ENCODE peak calls at places on chromosome 9, in eight cellular contexts. O, X, P, R, E, A, Q and S are unnamed samples. For H3K4me1, the result is how much of the 10 kb centered on the place peaks cover.

GRCh38 chr9:13481274-13481673 is 201.8 kb upstream of the MPDZ start:
- DNase-seq in O (no peak), X (no peak), P (peak), R (no peak), E (no peak), A (no peak), Q (no peak), S (no peak)

GRCh38 chr9:107387401-107387800 is 102.2 kb downstream of the KLF4 start:
- DNase-seq in O (no peak), X (no peak), P (no peak), R (no peak), E (peak), A (no peak), Q (no peak), S (no peak)

GRCh38 chr9:93125331-93125894 is 8.6 kb downstream of the NINJ1 start:
- DNase-seq in O (no peak), X (peak), P (no peak), R (no peak), E (peak), A (peak), Q (peak), S (no peak)

GRCh38 chr9:79015951-79016350 is 555.8 kb upstream of the TLE4 start:
- DNase-seq in O (peak), X (no peak), P (no peak), R (no peak), E (no peak), A (no peak), Q (no peak), S (no peak)

GRCh38 chr9:137750007-137750406 is 127.6 kb upstream of the CACNA1B start:
- DNase-seq in O (no peak), X (no peak), P (no peak), R (no peak), E (no peak), A (no peak), Q (no peak), S (no peak)

GRCh38 chr9:104286792-104287191 is 192.7 kb downstream of the SMC2 start:
- DNase-seq in O (no peak), X (no peak), P (no peak), R (no peak), E (no peak), A (no peak), Q (no peak), S (no peak)

GRCh38 chr9:37798677-37799076 is 1.9 kb upstream of the DCAF10 start:
- DNase-seq in O (no peak), X (no peak), P (no peak), R (no peak), E (no peak), A (no peak), Q (no peak), S (no peak)

GRCh38 chr9:75001719-75002421 is 26.2 kb downstream of the CARNMT1 start:
- DNase-seq in O (peak), X (no peak), P (peak), R (no peak), E (no peak), A (no peak), Q (no peak), S (peak)

GRCh38 chr9:131545003-131545785 is at the start of gene PRRT1B:
- DNase-seq in O (peak), X (no peak), P (peak), R (no peak), E (no peak), A (peak), Q (no peak), S (no peak)

GRCh38 chr9:114275246-114275994 is 47.5 kb upstream of the ORM1 start:
- DNase-seq in O (no peak), X (peak), P (peak), R (no peak), E (peak), A (peak), Q (peak), S (no peak)

GRCh38 chr9:78133751-78134150 is 102.1 kb upstream of the CEP78 start:
- DNase-seq in O (no peak), X (no peak), P (peak), R (no peak), E (no peak), A (no peak), Q (no peak), S (no peak)

GRCh38 chr9:70830618-70831017 is 290.8 kb downstream of the TRPM3 start:
- DNase-seq in O (no peak), X (no peak), P (no peak), R (no peak), E (no peak), A (no peak), Q (no peak), S (peak)

GRCh38 chr9:38216572-38216971 is 147.5 kb upstream of the SHB start:
- DNase-seq in O (no peak), X (no peak), P (no peak), R (no peak), E (no peak), A (no peak), Q (no peak), S (no peak)

GRCh38 chr9:116101516-116101915 is 52.1 kb upstream of the PAPPA start:
- DNase-seq in O (no peak), X (no peak), P (peak), R (no peak), E (no peak), A (no peak), Q (no peak), S (no peak)

GRCh38 chr9:95182854-95183563 is 134.5 kb downstream of the FANCC start:
- DNase-seq in O (peak), X (peak), P (no peak), R (no peak), E (no peak), A (no peak), Q (no peak), S (no peak)

GRCh38 chr9:79555474-79555873 is 16.3 kb upstream of the TLE4 start:
- DNase-seq in O (no peak), X (no peak), P (no peak), R (no peak), E (no peak), A (no peak), Q (no peak), S (no peak)

GRCh38 chr9:114417511-114417910 is 29.7 kb upstream of the AKNA start:
- DNase-seq in O (no peak), X (no peak), P (peak), R (no peak), E (no peak), A (no peak), Q (no peak), S (peak)

GRCh38 chr9:2809692-2810423 is 34.0 kb downstream of the PUM3 start:
- DNase-seq in O (peak), X (peak), P (peak), R (no peak), E (no peak), A (no peak), Q (no peak), S (peak)

DNA sequence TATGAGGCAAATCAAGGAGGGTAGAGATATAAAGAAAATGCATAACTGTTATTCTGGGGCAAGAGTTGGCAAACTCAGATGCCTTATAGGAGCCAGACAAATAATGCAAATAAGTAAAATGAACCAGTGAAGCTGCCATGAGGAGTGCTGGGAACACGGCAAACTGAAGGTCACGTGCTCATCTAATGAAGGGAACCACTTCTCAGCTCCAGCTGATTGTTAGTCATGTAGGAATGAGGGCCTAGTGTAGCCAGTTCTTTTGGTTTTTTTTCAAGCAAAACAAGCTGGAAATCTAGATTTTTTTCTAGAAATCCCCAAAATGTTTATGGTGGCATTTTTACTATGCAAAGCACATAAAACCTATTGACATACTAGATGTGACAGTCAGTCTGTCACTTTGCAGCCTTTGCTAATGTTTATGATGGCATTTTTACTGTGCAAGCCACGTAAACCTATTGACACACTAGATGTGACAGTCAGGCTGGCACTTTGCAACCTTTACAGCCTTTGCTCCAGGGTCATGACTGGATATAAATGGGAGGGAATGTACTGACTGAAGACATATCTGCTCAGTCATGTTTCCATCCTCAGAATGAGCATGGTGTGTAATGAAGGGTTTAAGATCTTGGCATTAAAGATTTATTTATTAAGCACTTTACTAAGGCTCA is 39.4 kb downstream of the RUSC2 start:
- DNase-seq in O (no peak), X (no peak), P (peak), R (no peak), E (no peak), A (no peak), Q (no peak), S (no peak)
- H3K4me1 ChIP-seq in O (under half), X (under half), P (under half), R (under half), E (under half), A (under half), Q (under half), S (under half)

GRCh38 chr9:129183495-129184308 is 5.6 kb upstream of the IER5L start:
- DNase-seq in O (no peak), X (no peak), P (peak), R (no peak), E (no peak), A (no peak), Q (no peak), S (no peak)
- H3K4me1 ChIP-seq in O (under half), X (under half), P (under half), R (under half), E (under half), A (under half), Q (under half), S (under half)

GRCh38 chr9:33956544-33956943 is 92.1 kb downstream of the UBAP2 start:
- DNase-seq in O (no peak), X (no peak), P (no peak), R (no peak), E (no peak), A (no peak), Q (no peak), S (no peak)

GRCh38 chr9:33964369-33964768 is 84.3 kb downstream of the UBAP2 start:
- DNase-seq in O (no peak), X (no peak), P (no peak), R (no peak), E (no peak), A (no peak), Q (no peak), S (no peak)

DNA sequence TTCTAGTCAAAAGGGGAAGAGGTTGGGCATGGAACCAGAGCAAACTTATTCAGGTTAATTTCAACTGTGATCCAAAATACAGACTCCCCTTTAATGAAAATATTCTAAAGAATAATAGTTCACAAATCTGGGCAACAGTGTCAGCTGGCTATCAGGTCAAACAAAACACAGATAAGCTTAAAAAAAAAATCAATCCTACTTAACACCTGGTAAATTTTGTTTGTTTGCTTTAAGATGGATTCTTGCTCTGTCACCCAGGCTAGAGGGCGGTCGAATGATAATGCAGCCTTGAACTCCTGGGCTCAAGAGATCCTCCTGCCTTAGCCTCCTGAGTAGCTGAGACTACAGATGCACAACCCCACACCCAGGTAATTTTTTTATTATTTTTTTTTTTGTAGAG is 89.0 kb downstream of the UBAP2 start:
- DNase-seq in O (no peak), X (no peak), P (no peak), R (no peak), E (no peak), A (no peak), Q (no peak), S (no peak)
- H3K4me1 ChIP-seq in O (under half), X (under half), P (under half), R (under half), E (under half), A (under half), Q (under half), S (under half)

DNA sequence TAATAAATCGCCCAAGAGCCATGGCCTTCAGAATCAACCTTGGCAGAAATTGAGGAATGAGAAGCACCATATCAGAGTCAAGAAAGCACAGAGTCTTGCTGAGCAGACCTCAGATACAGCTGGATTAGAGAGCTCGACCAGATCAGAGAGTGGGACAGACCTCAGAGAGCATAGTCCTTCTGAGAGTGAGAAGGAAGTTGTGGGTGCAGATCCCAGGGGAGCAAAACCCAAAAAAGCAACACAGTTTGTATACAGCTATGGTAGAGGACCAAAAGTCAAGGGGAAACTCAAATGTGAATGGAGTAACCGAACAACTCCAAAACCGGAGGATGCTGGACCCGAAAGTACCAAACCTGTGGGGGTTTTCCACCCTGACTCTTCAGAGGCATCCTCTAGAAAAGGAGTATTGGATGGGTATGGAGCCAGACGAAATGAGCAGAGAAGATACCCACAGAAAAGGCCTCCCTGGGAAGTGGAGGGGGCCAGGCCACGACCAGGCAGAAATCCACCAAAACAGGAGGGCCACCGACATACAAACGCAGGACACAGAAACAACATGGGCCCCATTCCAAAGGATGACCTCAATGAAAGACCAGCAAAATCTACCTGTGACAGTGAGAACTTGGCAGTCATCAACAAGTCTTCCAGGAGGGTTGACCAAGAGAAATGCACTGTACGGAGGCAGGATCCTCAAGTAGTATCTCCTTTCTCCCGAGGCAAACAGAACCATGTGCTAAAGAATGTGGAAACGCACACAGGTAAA is 4.5 kb downstream of the NFX1 start:
- DNase-seq in O (no peak), X (no peak), P (no peak), R (no peak), E (no peak), A (no peak), Q (no peak), S (no peak)
- H3K4me1 ChIP-seq in O (half or more), X (under half), P (under half), R (half or more), E (half or more), A (under half), Q (half or more), S (under half)

DNA sequence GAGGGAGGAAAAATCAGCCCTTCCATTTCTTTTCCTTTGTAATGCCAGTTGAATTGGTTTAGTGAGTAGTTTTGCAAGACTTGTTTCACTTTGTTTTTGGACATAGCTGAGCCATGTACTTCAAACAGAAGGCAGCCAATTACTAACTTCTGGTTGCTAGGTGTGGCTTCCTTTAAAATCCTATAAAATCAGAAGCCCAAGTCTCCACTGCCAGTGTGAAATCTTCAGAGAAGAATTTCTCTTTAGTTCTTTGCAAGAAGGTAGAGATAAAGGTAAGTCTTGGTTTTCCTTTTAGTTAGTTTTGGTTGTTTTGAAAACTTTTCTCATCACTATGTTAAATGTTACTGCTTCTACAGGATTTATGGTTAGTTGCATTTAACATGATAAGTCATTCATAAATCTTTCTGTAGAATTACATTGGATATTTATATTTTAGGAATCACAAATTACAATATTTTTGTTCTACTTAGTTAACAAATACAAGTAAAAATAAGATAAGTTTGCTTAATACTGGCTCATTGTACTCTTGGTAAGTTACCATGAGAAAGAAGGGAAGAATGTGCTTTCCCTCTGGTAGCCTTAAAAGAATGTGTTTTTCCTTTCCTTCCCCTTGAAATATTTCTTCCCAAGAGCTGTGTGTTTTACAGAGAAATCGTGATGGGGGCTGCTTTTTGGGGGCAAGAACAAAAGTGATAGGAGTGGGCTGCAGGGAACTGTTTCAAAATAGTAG is at the start of gene ANXA1:
- DNase-seq in O (no peak), X (no peak), P (peak), R (no peak), E (no peak), A (no peak), Q (no peak), S (peak)
- H3K4me1 ChIP-seq in O (under half), X (under half), P (half or more), R (half or more), E (under half), A (under half), Q (half or more), S (half or more)

DNA sequence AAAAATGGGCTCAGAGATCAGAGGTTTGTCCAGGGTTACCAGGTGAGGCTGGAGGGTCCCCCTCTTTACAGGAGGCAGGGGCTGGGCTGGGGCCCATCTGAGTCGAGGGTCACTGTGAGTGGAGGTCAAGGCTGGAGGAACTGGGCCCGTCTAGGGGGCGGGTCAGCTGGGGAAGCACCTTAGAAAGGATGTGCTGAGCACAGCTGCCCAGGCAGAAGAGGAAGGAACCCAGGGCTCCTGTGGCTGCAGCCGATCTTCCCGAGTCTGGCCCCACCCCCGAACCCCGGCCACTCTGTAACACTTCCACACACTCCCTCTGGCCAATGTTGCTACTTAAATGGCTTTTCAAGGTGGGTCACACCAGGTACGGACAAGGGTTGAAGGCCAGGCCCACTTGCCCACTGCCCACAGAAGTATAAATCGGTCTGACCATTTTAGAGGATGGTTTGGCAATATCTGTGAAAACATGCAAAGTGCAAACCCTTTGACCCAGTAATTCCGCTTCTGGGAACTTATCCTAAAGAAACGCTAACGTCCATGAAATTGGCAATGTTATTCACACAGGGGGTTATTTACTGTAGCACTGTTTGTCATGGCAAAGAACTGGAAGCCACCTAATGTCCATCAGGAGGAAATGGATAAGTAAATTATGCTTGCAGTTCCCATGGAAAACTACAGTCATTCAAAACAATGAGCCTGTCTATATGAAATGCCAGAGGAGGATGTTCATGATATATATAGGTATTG is 30.5 kb upstream of the EEIG1 start:
- DNase-seq in O (no peak), X (no peak), P (no peak), R (no peak), E (no peak), A (peak), Q (no peak), S (no peak)
- H3K4me1 ChIP-seq in O (under half), X (under half), P (under half), R (half or more), E (under half), A (under half), Q (under half), S (under half)

GRCh38 chr9:124269556-124269955 is 11.8 kb downstream of the NEK6 start:
- DNase-seq in O (no peak), X (no peak), P (no peak), R (no peak), E (no peak), A (no peak), Q (no peak), S (no peak)
- H3K4me1 ChIP-seq in O (under half), X (under half), P (under half), R (under half), E (under half), A (under half), Q (half or more), S (half or more)

GRCh38 chr9:98808411-98808815 is 943 bp downstream of the GALNT12 start:
- DNase-seq in O (peak), X (no peak), P (peak), R (no peak), E (no peak), A (no peak), Q (peak), S (no peak)

GRCh38 chr9:98809311-98810105 is 2.0 kb downstream of the GALNT12 start:
- DNase-seq in O (peak), X (no peak), P (no peak), R (no peak), E (no peak), A (no peak), Q (peak), S (no peak)

GRCh38 chr9:98807811-98808195 is 333 bp downstream of the GALNT12 start:
- DNase-seq in O (no peak), X (no peak), P (peak), R (peak), E (no peak), A (no peak), Q (peak), S (peak)

GRCh38 chr9:98810106-98810840 is 2.8 kb downstream of the GALNT12 start:
- DNase-seq in O (no peak), X (no peak), P (peak), R (no peak), E (no peak), A (no peak), Q (no peak), S (no peak)

GRCh38 chr9:98808879-98809278 is 1.4 kb downstream of the GALNT12 start:
- DNase-seq in O (no peak), X (no peak), P (no peak), R (no peak), E (no peak), A (no peak), Q (peak), S (no peak)
- H3K4me1 ChIP-seq in O (under half), X (under half), P (under half), R (under half), E (under half), A (under half), Q (under half), S (under half)

GRCh38 chr9:121950441-121950840 is 142.7 kb downstream of the TTLL11 start:
- DNase-seq in O (no peak), X (no peak), P (no peak), R (no peak), E (no peak), A (no peak), Q (no peak), S (no peak)
- H3K4me1 ChIP-seq in O (under half), X (under half), P (under half), R (under half), E (under half), A (under half), Q (under half), S (under half)